ENCODE peak calls at places on chromosomes 1 and 21, in nine cellular contexts. One of them, this sample, is unnamed.

GRCh38 chr1:240282061-240282830 is 190.6 kb downstream of the FMN2 start:
- DNase-seq in IMR-90: peak
- DNase-seq in HCT116: no peak
- DNase-seq in A549: no peak
- DNase-seq in prostate gland: no peak
- DNase-seq in transverse colon: peak
- DNase-seq in H1: no peak
- DNase-seq in heart left ventricle: no peak
- DNase-seq in body of pancreas: peak
- DNase-seq in this sample: no peak

GRCh38 chr1:216464489-216464888 is 41.2 kb upstream of the USH2A start:
- DNase-seq in IMR-90: peak
- DNase-seq in transverse colon: no peak
- DNase-seq in HCT116: no peak
- DNase-seq in A549: no peak
- DNase-seq in H1: no peak
- DNase-seq in prostate gland: no peak
- DNase-seq in heart left ventricle: no peak
- DNase-seq in body of pancreas: no peak
- DNase-seq in this sample: peak

GRCh38 chr1:209937996-209938959 is at the start of gene SYT14:
- DNase-seq in body of pancreas: peak
- DNase-seq in IMR-90: peak
- DNase-seq in heart left ventricle: peak
- DNase-seq in H1: peak
- DNase-seq in transverse colon: no peak
- DNase-seq in prostate gland: no peak
- DNase-seq in HCT116: no peak
- DNase-seq in A549: peak
- DNase-seq in this sample: peak

GRCh38 chr1:113519561-113519960 is 129.2 kb downstream of the MAGI3 start:
- DNase-seq in body of pancreas: no peak
- DNase-seq in IMR-90: peak
- DNase-seq in A549: no peak
- DNase-seq in transverse colon: no peak
- DNase-seq in heart left ventricle: no peak
- DNase-seq in prostate gland: no peak
- DNase-seq in HCT116: no peak
- DNase-seq in H1: no peak
- DNase-seq in this sample: no peak

GRCh38 chr1:10471411-10472219 is 714 bp downstream of the DFFA start:
- DNase-seq in HCT116: no peak
- DNase-seq in IMR-90: peak
- DNase-seq in transverse colon: no peak
- DNase-seq in H1: peak
- DNase-seq in A549: no peak
- DNase-seq in prostate gland: no peak
- DNase-seq in heart left ventricle: no peak
- DNase-seq in body of pancreas: no peak
- DNase-seq in this sample: no peak

GRCh38 chr1:11125931-11126330 is 26.3 kb upstream of the EXOSC10 start:
- DNase-seq in prostate gland: no peak
- DNase-seq in body of pancreas: no peak
- DNase-seq in HCT116: no peak
- DNase-seq in A549: no peak
- DNase-seq in transverse colon: no peak
- DNase-seq in H1: no peak
- DNase-seq in IMR-90: no peak
- DNase-seq in heart left ventricle: no peak
- DNase-seq in this sample: no peak

GRCh38 chr21:28283652-28284490 is 708.8 kb downstream of the LTN1 start:
- DNase-seq in heart left ventricle: no peak
- DNase-seq in transverse colon: no peak
- DNase-seq in A549: no peak
- DNase-seq in prostate gland: no peak
- DNase-seq in body of pancreas: peak
- DNase-seq in H1: no peak
- DNase-seq in IMR-90: peak
- DNase-seq in HCT116: no peak
- DNase-seq in this sample: no peak

GRCh38 chr1:35268282-35269189 is at the start of gene ZMYM4:
- DNase-seq in body of pancreas: peak
- DNase-seq in HCT116: peak
- DNase-seq in IMR-90: peak
- DNase-seq in prostate gland: peak
- DNase-seq in A549: peak
- DNase-seq in H1: peak
- DNase-seq in heart left ventricle: peak
- DNase-seq in transverse colon: peak
- DNase-seq in this sample: peak

GRCh38 chr1:169894424-169895145 is 889 bp upstream of the SCYL3 start:
- DNase-seq in body of pancreas: no peak
- DNase-seq in IMR-90: no peak
- DNase-seq in heart left ventricle: no peak
- DNase-seq in transverse colon: no peak
- DNase-seq in prostate gland: no peak
- DNase-seq in A549: no peak
- DNase-seq in H1: no peak
- DNase-seq in HCT116: no peak
- DNase-seq in this sample: no peak

GRCh38 chr1:169892819-169893644 is 664 bp downstream of the SCYL3 start:
- DNase-seq in IMR-90: peak
- DNase-seq in A549: peak
- DNase-seq in body of pancreas: peak
- DNase-seq in heart left ventricle: peak
- DNase-seq in transverse colon: peak
- DNase-seq in prostate gland: peak
- DNase-seq in H1: no peak
- DNase-seq in HCT116: no peak
- DNase-seq in this sample: peak

GRCh38 chr1:169892176-169892818 is 1.4 kb downstream of the SCYL3 start:
- DNase-seq in body of pancreas: peak
- DNase-seq in IMR-90: no peak
- DNase-seq in heart left ventricle: no peak
- DNase-seq in prostate gland: no peak
- DNase-seq in transverse colon: no peak
- DNase-seq in A549: no peak
- DNase-seq in H1: no peak
- DNase-seq in HCT116: no peak
- DNase-seq in this sample: no peak

GRCh38 chr1:169896013-169896412 is 2.3 kb upstream of the SCYL3 start:
- DNase-seq in prostate gland: no peak
- DNase-seq in transverse colon: no peak
- DNase-seq in IMR-90: no peak
- DNase-seq in body of pancreas: no peak
- DNase-seq in HCT116: no peak
- DNase-seq in A549: no peak
- DNase-seq in H1: no peak
- DNase-seq in heart left ventricle: no peak
- DNase-seq in this sample: no peak

DNA sequence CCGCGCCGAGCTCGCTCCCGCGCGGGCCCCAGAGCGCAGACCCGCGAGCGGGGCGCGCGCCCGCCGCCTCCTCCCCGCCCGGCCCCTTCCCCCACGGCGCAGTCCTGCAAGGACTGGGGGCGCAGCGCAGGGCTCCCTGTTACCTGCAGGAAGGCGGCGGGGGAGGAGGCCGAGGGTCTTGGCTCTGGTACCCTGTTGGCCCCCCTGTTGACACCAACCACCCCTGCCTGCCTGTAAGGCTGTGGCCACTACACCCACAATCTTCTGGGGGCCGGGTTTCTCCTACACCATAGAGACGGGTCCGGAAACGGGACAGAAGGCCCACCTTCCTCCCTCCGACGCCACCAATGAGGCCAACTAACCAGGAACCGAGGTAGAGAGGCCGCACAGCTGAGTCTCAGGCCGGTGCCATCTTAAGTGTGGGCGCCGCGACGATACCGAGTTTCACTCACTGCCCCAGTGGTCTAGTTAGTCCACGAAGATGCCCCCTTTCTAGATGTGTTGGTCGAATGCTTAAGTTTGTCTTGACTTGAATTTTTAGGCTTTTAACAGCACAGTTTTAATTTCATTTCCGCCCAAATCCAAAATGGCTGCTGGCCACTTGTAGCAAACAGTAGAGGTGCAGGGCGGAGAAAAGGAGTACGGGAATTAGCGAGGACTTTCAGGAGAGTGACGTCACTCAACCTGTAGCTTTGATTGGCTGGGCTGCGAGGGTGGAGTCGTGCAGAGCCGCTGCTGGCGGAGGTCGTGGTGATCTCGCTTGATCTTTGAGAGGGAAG is at the start of gene SCYL3:
- DNase-seq in HCT116: peak
- DNase-seq in IMR-90: peak
- DNase-seq in prostate gland: peak
- DNase-seq in H1: peak
- DNase-seq in heart left ventricle: peak
- DNase-seq in A549: peak
- DNase-seq in transverse colon: peak
- DNase-seq in body of pancreas: peak
- DNase-seq in this sample: peak
- TF ChIP-seq POLR2A in HCT116: peak
- TF ChIP-seq POLR2A in IMR-90: peak
- TF ChIP-seq POLR2A in prostate gland: peak
- TF ChIP-seq POLR2A in H1: peak
- TF ChIP-seq POLR2A in heart left ventricle: no peak
- TF ChIP-seq POLR2A in A549: peak
- TF ChIP-seq POLR2A in transverse colon: peak
- TF ChIP-seq POLR2A in body of pancreas: peak
- TF ChIP-seq POLR2A in this sample: peak

GRCh38 chr1:207459008-207459407 is 4.9 kb downstream of the CR2 start:
- DNase-seq in H1: no peak
- DNase-seq in HCT116: no peak
- DNase-seq in body of pancreas: no peak
- DNase-seq in IMR-90: no peak
- DNase-seq in A549: no peak
- DNase-seq in prostate gland: no peak
- DNase-seq in heart left ventricle: no peak
- DNase-seq in transverse colon: no peak
- DNase-seq in this sample: no peak

GRCh38 chr1:207458409-207458808 is 4.3 kb downstream of the CR2 start:
- DNase-seq in A549: no peak
- DNase-seq in H1: no peak
- DNase-seq in transverse colon: no peak
- DNase-seq in prostate gland: no peak
- DNase-seq in HCT116: no peak
- DNase-seq in body of pancreas: no peak
- DNase-seq in IMR-90: no peak
- DNase-seq in heart left ventricle: no peak
- DNase-seq in this sample: no peak

GRCh38 chr1:207453710-207454045 is 450 bp upstream of the CR2 start:
- DNase-seq in body of pancreas: no peak
- DNase-seq in transverse colon: no peak
- DNase-seq in IMR-90: no peak
- DNase-seq in heart left ventricle: no peak
- DNase-seq in H1: no peak
- DNase-seq in prostate gland: no peak
- DNase-seq in A549: no peak
- DNase-seq in HCT116: no peak
- DNase-seq in this sample: no peak

GRCh38 chr1:207455183-207455754 is 1.1 kb downstream of the CR2 start:
- DNase-seq in transverse colon: no peak
- DNase-seq in body of pancreas: no peak
- DNase-seq in heart left ventricle: no peak
- DNase-seq in HCT116: no peak
- DNase-seq in IMR-90: no peak
- DNase-seq in H1: no peak
- DNase-seq in prostate gland: no peak
- DNase-seq in A549: no peak
- DNase-seq in this sample: no peak

GRCh38 chr1:207454046-207454964 is at the start of gene CR2:
- DNase-seq in IMR-90: no peak
- DNase-seq in A549: peak
- DNase-seq in body of pancreas: peak
- DNase-seq in H1: peak
- DNase-seq in heart left ventricle: peak
- DNase-seq in HCT116: peak
- DNase-seq in transverse colon: peak
- DNase-seq in prostate gland: peak
- DNase-seq in this sample: no peak
- TF ChIP-seq POLR2A in IMR-90: no peak
- TF ChIP-seq POLR2A in A549: no peak
- TF ChIP-seq POLR2A in body of pancreas: no peak
- TF ChIP-seq POLR2A in H1: no peak
- TF ChIP-seq POLR2A in heart left ventricle: no peak
- TF ChIP-seq POLR2A in HCT116: no peak
- TF ChIP-seq POLR2A in transverse colon: no peak
- TF ChIP-seq POLR2A in prostate gland: no peak
- TF ChIP-seq POLR2A in this sample: no peak

DNA sequence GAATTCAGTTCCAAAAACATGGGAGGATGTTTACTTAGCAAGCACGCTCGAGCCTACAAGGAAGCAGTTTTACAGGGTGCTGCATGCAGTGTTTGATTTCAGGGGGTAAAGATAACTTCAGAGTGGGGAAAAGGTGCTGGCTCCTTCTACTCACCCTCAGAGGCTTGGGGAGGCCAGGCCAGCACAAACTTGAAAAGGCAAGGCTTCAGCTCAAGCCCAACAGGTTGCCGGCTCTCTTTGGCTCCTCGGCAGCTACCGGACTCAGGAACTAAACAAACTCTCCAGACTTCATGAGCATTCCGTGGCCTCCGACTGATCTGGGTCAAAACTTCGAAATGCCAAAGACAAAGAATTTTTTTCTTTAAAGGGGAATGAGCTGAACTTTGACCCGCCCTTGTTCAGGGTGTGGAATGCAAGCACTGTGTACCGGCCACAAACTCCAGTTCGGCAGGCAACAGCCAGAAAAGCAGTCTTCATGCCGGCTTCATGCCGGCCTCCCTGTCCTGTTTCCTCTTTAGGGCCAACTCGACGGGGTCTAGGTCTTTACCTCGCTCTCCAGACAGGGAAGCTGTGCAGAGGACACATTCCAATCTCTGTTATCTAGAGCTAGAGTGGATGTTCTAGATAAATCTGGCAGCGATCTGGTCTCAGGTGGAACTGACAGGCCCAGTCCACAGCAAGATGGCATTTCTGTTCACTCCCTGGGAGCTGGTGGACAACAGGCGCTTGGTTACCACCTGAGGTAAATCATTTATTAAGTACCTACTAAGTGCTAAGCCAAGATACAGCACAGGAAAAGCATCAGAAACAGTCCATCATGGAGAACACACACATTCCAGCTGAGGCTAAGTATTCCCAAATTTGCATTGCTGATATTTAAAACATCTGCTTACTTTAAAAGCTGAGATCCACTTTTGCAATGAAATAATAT is 75.0 kb downstream of the CD46 start:
- DNase-seq in heart left ventricle: no peak
- DNase-seq in H1: no peak
- DNase-seq in HCT116: no peak
- DNase-seq in A549: peak
- DNase-seq in transverse colon: peak
- DNase-seq in body of pancreas: peak
- DNase-seq in prostate gland: peak
- DNase-seq in IMR-90: no peak
- DNase-seq in this sample: no peak
- TF ChIP-seq POLR2A in heart left ventricle: no peak
- TF ChIP-seq POLR2A in H1: no peak
- TF ChIP-seq POLR2A in HCT116: no peak
- TF ChIP-seq POLR2A in A549: no peak
- TF ChIP-seq POLR2A in transverse colon: peak
- TF ChIP-seq POLR2A in body of pancreas: no peak
- TF ChIP-seq POLR2A in prostate gland: peak
- TF ChIP-seq POLR2A in IMR-90: no peak
- TF ChIP-seq POLR2A in this sample: no peak

DNA sequence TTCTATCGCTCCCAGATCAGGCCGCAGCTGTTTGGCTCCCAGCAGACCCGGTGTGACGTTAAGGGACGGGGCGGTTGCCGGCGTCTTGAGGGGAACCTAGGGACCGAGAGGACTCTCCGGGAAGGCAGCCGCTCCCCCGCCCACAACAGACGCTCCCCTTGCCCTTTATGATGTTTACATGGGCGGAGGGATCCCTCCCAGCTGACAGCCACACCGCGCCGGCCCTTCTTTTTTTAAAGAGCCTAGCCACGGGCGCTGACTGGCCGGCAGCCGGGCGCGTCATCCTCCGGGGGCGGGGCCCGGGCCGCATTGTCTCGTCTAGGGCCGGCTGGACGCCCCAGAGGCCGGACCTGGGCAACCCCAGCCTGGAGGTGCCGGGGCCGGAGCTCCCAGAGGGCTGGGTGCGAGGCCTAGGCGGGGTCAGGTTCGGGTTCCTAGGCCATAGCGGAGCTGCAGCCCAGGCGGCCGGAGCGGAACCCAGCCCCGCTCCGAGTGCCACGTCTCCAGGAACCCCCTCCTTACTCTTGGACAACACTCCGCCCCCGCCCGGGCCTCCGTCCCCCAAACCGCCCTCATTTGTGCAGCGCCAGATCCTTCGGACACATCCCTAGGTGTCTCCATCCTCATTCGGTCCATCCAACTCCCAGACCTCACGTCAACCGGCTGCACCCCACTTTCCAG is at the start of gene PCAT6:
- DNase-seq in heart left ventricle: peak
- DNase-seq in body of pancreas: peak
- DNase-seq in A549: peak
- DNase-seq in transverse colon: peak
- DNase-seq in H1: peak
- DNase-seq in HCT116: peak
- DNase-seq in prostate gland: peak
- DNase-seq in IMR-90: peak
- DNase-seq in this sample: peak
- TF ChIP-seq POLR2A in heart left ventricle: no peak
- TF ChIP-seq POLR2A in body of pancreas: peak
- TF ChIP-seq POLR2A in A549: peak
- TF ChIP-seq POLR2A in transverse colon: peak
- TF ChIP-seq POLR2A in H1: peak
- TF ChIP-seq POLR2A in HCT116: peak
- TF ChIP-seq POLR2A in prostate gland: peak
- TF ChIP-seq POLR2A in IMR-90: peak
- TF ChIP-seq POLR2A in this sample: peak